ENCODE peak calls at places on chromosomes 5 and 9, in ten cellular contexts. T is IMR-90; G is pancreas; I is A549; B is breast epithelium; V is effector memory CD4-positive, alpha-beta T cell; C is upper lobe of left lung; Q is heart left ventricle; L is neuronal stem cell; K is suprapubic skin. W is an unnamed sample.

GRCh38 chr5:72035831-72036230 is 71.4 kb upstream of the MAP1B start:
- DNase-seq in T (no peak), G (no peak), I (no peak), B (no peak), V (no peak), C (no peak), Q (no peak), L (no peak), K (no peak), W (no peak)

GRCh38 chr5:10469253-10470030 is 27.8 kb downstream of the ROPN1L start:
- DNase-seq in T (peak; percentile 43), G (no peak), I (no peak), B (no peak), V (no peak), C (no peak), Q (no peak), L (no peak), K (no peak), W (no peak)

GRCh38 chr5:133229931-133230664 is 178.3 kb downstream of the HSPA4 start:
- DNase-seq in T (peak; percentile 18), G (no peak), I (no peak), B (no peak), V (no peak), C (no peak), Q (no peak), L (no peak), K (peak; percentile 29), W (no peak)

GRCh38 chr9:123678038-123678877 is 251.7 kb downstream of the DENND1A start:
- DNase-seq in T (peak; percentile 1), G (no peak), I (peak; percentile 47), B (no peak), V (no peak), C (no peak), Q (no peak), L (no peak), K (no peak), W (no peak)

GRCh38 chr9:128636556-128637530 is 19.8 kb downstream of the DYNC2I2 start:
- DNase-seq in T (no peak), G (peak; percentile 41), I (peak; percentile 41), B (peak; percentile 72), V (no peak), C (no peak), Q (peak; percentile 52), L (no peak), K (no peak), W (no peak)

GRCh38 chr5:74055446-74056097 is 429.6 kb downstream of the ARHGEF28 start:
- DNase-seq in T (no peak), G (no peak), I (no peak), B (no peak), V (no peak), C (no peak), Q (no peak), L (no peak), K (no peak), W (no peak)

GRCh38 chr5:117652640-117653280 is 1078.1 kb upstream of the SEMA6A start:
- DNase-seq in T (no peak), G (no peak), I (no peak), B (no peak), V (no peak), C (no peak), Q (no peak), L (no peak), K (no peak), W (no peak)

GRCh38 chr9:135606885-135607259 is 32.5 kb downstream of the GLT6D1 start:
- DNase-seq in T (no peak), G (no peak), I (no peak), B (no peak), V (no peak), C (no peak), Q (no peak), L (no peak), K (peak; percentile 40), W (no peak)

GRCh38 chr5:40401965-40402364 is 277.8 kb upstream of the PTGER4 start:
- DNase-seq in T (peak; percentile 30), G (no peak), I (peak; percentile 31), B (no peak), V (no peak), C (no peak), Q (no peak), L (no peak), K (no peak), W (peak; percentile 24)

DNA sequence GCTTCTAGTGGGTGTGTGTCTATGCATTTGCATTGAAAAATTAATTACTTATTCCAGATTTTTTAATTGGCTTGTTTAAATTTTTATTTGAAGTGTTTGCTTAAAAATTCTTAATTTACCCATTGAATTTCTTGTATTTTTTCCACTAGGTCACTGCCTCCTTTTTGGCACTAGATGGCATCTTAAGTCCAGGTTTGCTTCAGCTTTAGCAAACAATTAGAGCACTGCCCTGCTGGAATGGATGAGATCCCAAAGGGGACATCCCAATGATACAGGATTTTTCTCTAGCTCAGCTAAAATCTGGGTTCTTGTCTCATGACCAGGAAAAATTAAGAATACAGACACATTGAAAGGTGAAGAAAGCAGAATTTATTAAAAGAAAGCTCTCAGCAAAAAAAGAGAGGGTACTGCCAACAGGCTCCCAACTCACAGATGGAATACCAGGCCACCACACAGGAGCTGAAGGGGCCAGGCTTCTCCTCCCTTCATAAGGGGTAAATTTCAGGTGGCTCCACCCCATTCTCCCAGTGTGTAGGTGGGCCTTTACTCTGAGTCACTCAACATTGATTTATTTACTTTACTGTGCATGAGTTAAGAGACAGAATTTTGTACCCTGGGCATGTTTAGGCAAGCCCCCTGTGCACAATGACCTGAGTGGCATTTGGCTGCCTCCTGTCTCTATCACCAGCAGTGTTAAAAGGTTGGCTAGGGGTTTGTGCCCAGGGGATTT is 532.4 kb downstream of the ANXA1 start:
- DNase-seq in T (no peak), G (no peak), I (peak; percentile 44), B (no peak), V (no peak), C (no peak), Q (no peak), L (peak; percentile 31), K (no peak), W (peak; percentile 48)
- H3K27ac ChIP-seq in T (no peak overlapping the region), G (no peak overlapping the region), I (no peak overlapping the region), B (no peak overlapping the region), V (no peak overlapping the region), C (no peak overlapping the region), Q (no peak overlapping the region), L (no peak overlapping the region), K (no peak overlapping the region), W (no peak overlapping the region)

GRCh38 chr9:136784997-136785361 is 6.2 kb upstream of the TMEM141 start:
- DNase-seq in T (no peak), G (no peak), I (no peak), B (no peak), V (no peak), C (no peak), Q (no peak), L (no peak), K (no peak), W (no peak)

GRCh38 chr9:136786451-136786850 is 4.7 kb upstream of the TMEM141 start:
- DNase-seq in T (no peak), G (no peak), I (no peak), B (no peak), V (no peak), C (no peak), Q (no peak), L (no peak), K (no peak), W (no peak)

GRCh38 chr9:136789523-136789937 is 1.6 kb upstream of the TMEM141 start:
- DNase-seq in T (no peak), G (no peak), I (peak; percentile 41), B (no peak), V (no peak), C (no peak), Q (no peak), L (no peak), K (no peak), W (no peak)

GRCh38 chr9:136785956-136786355 is 5.2 kb upstream of the TMEM141 start:
- DNase-seq in T (no peak), G (no peak), I (no peak), B (no peak), V (no peak), C (no peak), Q (no peak), L (no peak), K (no peak), W (no peak)

GRCh38 chr9:136787690-136788400 is 3.3 kb upstream of the TMEM141 start:
- DNase-seq in T (peak; percentile 42), G (peak; percentile 68), I (peak; percentile 59), B (no peak), V (peak; percentile 64), C (peak; percentile 54), Q (peak; percentile 81), L (peak; percentile 86), K (no peak), W (peak; percentile 82)
- H3K27ac ChIP-seq in T (no peak overlapping the region), G (no peak overlapping the region), I (peak overlapping the region; percentile 75), B (no peak overlapping the region), V (no peak overlapping the region), C (no peak overlapping the region), Q (no peak overlapping the region), L (no peak overlapping the region), K (no peak overlapping the region), W (no peak overlapping the region)

GRCh38 chr9:826500-827280 is 14.8 kb upstream of the DMRT1 start:
- DNase-seq in T (no peak), G (no peak), I (no peak), B (no peak), V (no peak), C (no peak), Q (no peak), L (no peak), K (no peak), W (no peak)
- H3K27ac ChIP-seq in T (no peak overlapping the region), G (no peak overlapping the region), I (no peak overlapping the region), B (no peak overlapping the region), V (no peak overlapping the region), C (no peak overlapping the region), Q (no peak overlapping the region), L (no peak overlapping the region), K (no peak overlapping the region), W (no peak overlapping the region)

GRCh38 chr9:131959056-131959455 is 120.6 kb downstream of the MED27 start:
- DNase-seq in T (no peak), G (no peak), I (no peak), B (no peak), V (no peak), C (no peak), Q (no peak), L (no peak), K (no peak), W (no peak)

GRCh38 chr9:131960805-131961495 is 118.7 kb downstream of the MED27 start:
- DNase-seq in T (no peak), G (no peak), I (no peak), B (no peak), V (no peak), C (no peak), Q (no peak), L (no peak), K (no peak), W (no peak)

GRCh38 chr9:131961496-131961880 is 118.2 kb downstream of the MED27 start:
- DNase-seq in T (no peak), G (no peak), I (no peak), B (no peak), V (no peak), C (no peak), Q (no peak), L (no peak), K (no peak), W (no peak)

GRCh38 chr9:131960311-131960710 is 119.4 kb downstream of the MED27 start:
- DNase-seq in T (peak; percentile 52), G (no peak), I (no peak), B (no peak), V (no peak), C (no peak), Q (no peak), L (no peak), K (no peak), W (no peak)

DNA sequence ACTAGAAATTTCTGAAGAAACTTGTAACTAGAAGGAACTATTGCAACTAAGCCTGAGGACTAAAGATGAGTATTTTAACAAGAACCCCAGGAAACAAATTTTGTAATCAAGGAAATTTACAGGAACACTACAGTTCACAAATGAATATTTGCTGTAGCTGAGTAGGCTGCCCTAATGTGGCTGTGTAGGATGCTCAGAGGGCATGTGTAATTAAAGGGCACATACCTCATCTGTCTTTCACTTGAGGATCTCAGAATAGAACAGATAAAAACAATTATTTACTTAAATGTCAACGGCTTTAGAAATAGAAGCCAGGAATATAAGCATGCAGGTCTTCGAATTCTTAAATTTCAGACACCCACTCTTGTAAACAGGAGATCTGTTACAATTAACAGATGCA is 119.8 kb downstream of the MED27 start:
- DNase-seq in T (no peak), G (no peak), I (no peak), B (no peak), V (no peak), C (no peak), Q (no peak), L (no peak), K (no peak), W (no peak)
- H3K27ac ChIP-seq in T (no peak overlapping the region), G (no peak overlapping the region), I (no peak overlapping the region), B (no peak overlapping the region), V (no peak overlapping the region), C (no peak overlapping the region), Q (no peak overlapping the region), L (no peak overlapping the region), K (no peak overlapping the region), W (no peak overlapping the region)

W was measured in A673.